ENCODE peak calls at places on chromosome 9, in eight cellular contexts. L, H, P, Y, M, S, G and F are unnamed samples.

GRCh38 chr9:134315716-134316443 is 10.4 kb upstream of the RXRA start:
- DNase-seq in L (no peak), H (no peak), P (no peak), Y (no peak), M (no peak), S (peak), G (no peak), F (no peak)

GRCh38 chr9:126806336-126806735 is 1.5 kb downstream of the ZBTB43 start:
- DNase-seq in L (no peak), H (no peak), P (no peak), Y (no peak), M (no peak), S (no peak), G (no peak), F (no peak)

GRCh38 chr9:117149996-117150395 is 264.9 kb downstream of the ASTN2 start:
- DNase-seq in L (no peak), H (no peak), P (no peak), Y (no peak), M (no peak), S (no peak), G (no peak), F (no peak)

GRCh38 chr9:131436386-131436785 is 42.5 kb downstream of the PRRC2B start:
- DNase-seq in L (peak), H (no peak), P (no peak), Y (no peak), M (no peak), S (no peak), G (no peak), F (no peak)

GRCh38 chr9:68678430-68678829 is 26.6 kb upstream of the PIP5K1B start:
- DNase-seq in L (no peak), H (peak), P (no peak), Y (peak), M (no peak), S (no peak), G (no peak), F (no peak)

GRCh38 chr9:91075279-91075678 is 273.7 kb downstream of the SYK start:
- DNase-seq in L (peak), H (no peak), P (no peak), Y (no peak), M (no peak), S (no peak), G (no peak), F (no peak)

GRCh38 chr9:99234618-99235017 is 12.5 kb downstream of the SEC61B start:
- DNase-seq in L (no peak), H (no peak), P (no peak), Y (no peak), M (no peak), S (no peak), G (no peak), F (no peak)

GRCh38 chr9:126674365-126675146 is 60.8 kb downstream of the LMX1B start:
- DNase-seq in L (no peak), H (no peak), P (no peak), Y (no peak), M (no peak), S (no peak), G (no peak), F (no peak)

GRCh38 chr9:72540348-72540873 is 19.0 kb downstream of the TMC1 start:
- DNase-seq in L (peak), H (peak), P (no peak), Y (no peak), M (no peak), S (peak), G (no peak), F (no peak)

GRCh38 chr9:36407122-36407723 is 7.2 kb upstream of the RNF38 start:
- DNase-seq in L (peak), H (peak), P (peak), Y (peak), M (peak), S (peak), G (peak), F (peak)

GRCh38 chr9:71758785-71759184 is 9.5 kb downstream of the CEMIP2 start:
- DNase-seq in L (no peak), H (peak), P (no peak), Y (no peak), M (no peak), S (no peak), G (no peak), F (peak)

GRCh38 chr9:96487030-96487396 is 37.0 kb downstream of the HABP4 start:
- DNase-seq in L (no peak), H (no peak), P (no peak), Y (no peak), M (no peak), S (no peak), G (no peak), F (no peak)

GRCh38 chr9:97808415-97808814 is 44.6 kb upstream of the FOXE1 start:
- DNase-seq in L (no peak), H (no peak), P (no peak), Y (no peak), M (no peak), S (no peak), G (no peak), F (no peak)

GRCh38 chr9:113573303-113573958 is 109.9 kb downstream of the RGS3 start:
- DNase-seq in L (no peak), H (no peak), P (peak), Y (no peak), M (no peak), S (peak), G (no peak), F (no peak)

GRCh38 chr9:136666364-136667216 is 3.9 kb downstream of the EGFL7 start:
- DNase-seq in L (no peak), H (no peak), P (no peak), Y (no peak), M (no peak), S (no peak), G (no peak), F (no peak)
- H3K4me3 ChIP-seq in L (no peak), H (peak), P (peak), Y (peak), M (peak), S (peak), G (no peak), F (peak)

GRCh38 chr9:95192631-95193030 is 124.9 kb downstream of the FANCC start:
- DNase-seq in L (no peak), H (no peak), P (no peak), Y (no peak), M (no peak), S (no peak), G (no peak), F (no peak)

GRCh38 chr9:95185931-95186330 is 131.6 kb downstream of the FANCC start:
- DNase-seq in L (no peak), H (no peak), P (no peak), Y (no peak), M (no peak), S (no peak), G (no peak), F (no peak)

GRCh38 chr9:95190413-95190812 is 127.1 kb downstream of the FANCC start:
- DNase-seq in L (no peak), H (no peak), P (no peak), Y (no peak), M (no peak), S (no peak), G (no peak), F (no peak)

GRCh38 chr9:95188459-95188858 is 129.1 kb downstream of the FANCC start:
- DNase-seq in L (peak), H (no peak), P (no peak), Y (no peak), M (no peak), S (no peak), G (no peak), F (no peak)

GRCh38 chr9:95189230-95190098 is 128.0 kb downstream of the FANCC start:
- DNase-seq in L (peak), H (no peak), P (no peak), Y (peak), M (no peak), S (no peak), G (no peak), F (no peak)
- H3K4me3 ChIP-seq in L (no peak), H (no peak), P (no peak), Y (peak), M (no peak), S (peak), G (no peak), F (no peak)

GRCh38 chr9:111974092-111974681 is 77.6 kb downstream of the UGCG start:
- DNase-seq in L (peak), H (no peak), P (peak), Y (no peak), M (no peak), S (no peak), G (no peak), F (no peak)
- H3K4me3 ChIP-seq in L (no peak), H (no peak), P (no peak), Y (no peak), M (no peak), S (no peak), G (no peak), F (no peak)

GRCh38 chr9:82184524-82184923 is 196.0 kb downstream of the SPATA31D1 start:
- DNase-seq in L (no peak), H (no peak), P (no peak), Y (no peak), M (no peak), S (no peak), G (no peak), F (no peak)
- H3K4me3 ChIP-seq in L (no peak), H (no peak), P (no peak), Y (no peak), M (no peak), S (no peak), G (no peak), F (no peak)

GRCh38 chr9:120393386-120394057 is 186.4 kb downstream of the CDK5RAP2 start:
- DNase-seq in L (no peak), H (no peak), P (no peak), Y (no peak), M (no peak), S (no peak), G (no peak), F (no peak)
- H3K4me3 ChIP-seq in L (peak), H (no peak), P (no peak), Y (no peak), M (no peak), S (no peak), G (no peak), F (no peak)

DNA sequence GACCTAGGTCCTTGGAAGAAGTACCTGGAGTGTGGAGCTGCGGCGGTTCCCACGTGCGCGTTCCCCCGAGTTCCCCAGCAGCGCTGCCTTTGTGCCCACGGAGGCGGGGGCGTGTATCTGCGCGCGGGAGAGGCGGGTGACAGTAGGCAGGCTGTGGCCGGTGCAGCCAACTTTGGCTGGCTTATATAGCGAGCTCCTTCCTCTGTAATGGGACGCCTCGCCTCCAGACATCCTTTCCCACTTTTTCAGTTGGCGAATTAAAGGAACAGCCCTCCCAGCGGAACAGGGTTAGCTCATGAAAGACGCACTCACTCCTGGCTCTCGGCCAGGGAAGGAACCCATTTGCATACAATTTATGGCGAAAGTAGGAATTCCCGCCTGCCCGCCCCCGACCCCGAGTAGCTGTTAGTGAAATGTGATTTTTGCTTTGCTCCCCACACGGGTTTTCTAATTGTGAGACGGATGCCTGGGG is at the start of gene TNC:
- DNase-seq in L (peak), H (peak), P (peak), Y (peak), M (no peak), S (peak), G (no peak), F (no peak)
- H3K4me3 ChIP-seq in L (peak), H (peak), P (peak), Y (peak), M (peak), S (peak), G (no peak), F (peak)

DNA sequence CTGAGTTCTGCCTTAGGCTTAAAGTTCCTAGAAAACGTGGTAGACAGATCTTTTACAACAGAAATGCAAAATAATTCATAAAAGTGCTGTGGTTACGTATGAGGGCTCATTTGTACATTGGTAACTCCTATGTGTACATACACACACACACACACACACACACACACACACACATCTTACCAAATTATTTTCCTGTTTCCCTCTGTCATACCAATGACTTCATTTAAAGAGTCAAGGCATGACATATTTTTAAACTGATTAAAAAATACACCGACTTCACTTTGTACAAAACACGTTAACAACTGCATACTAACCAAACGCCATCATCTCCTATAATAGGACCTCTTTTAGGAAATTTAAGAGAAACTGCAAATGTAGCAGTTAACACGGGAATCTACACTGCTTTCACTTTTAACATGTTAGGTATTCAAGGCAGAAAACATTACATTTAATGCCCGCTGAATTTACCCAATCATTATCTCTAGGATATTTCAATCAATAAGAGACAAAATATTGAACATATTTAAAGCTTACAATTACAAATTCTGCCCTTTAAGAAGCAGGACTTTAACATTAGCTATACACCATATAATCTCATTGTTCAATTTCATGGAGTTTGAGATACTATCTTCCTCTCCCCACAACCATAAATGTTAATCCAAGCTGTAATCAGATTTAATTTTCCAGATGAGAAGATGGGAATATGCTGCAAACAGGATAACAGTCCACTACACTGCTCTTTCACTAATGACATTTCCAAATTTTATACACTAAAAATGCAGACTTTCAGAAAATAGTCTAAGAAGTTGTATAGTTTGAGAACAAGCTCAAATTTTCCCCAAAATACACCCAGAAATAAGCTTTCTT is 133.1 kb downstream of the DENND1A start:
- DNase-seq in L (no peak), H (no peak), P (no peak), Y (no peak), M (no peak), S (no peak), G (no peak), F (no peak)
- H3K4me3 ChIP-seq in L (no peak), H (no peak), P (no peak), Y (no peak), M (no peak), S (no peak), G (no peak), F (no peak)